ENCODE peak calls at places on chromosomes 16 and 17, in ten cellular contexts. U is lower leg skin, J is B cell, M is lung, P is HL-60, G is PC-9, S is OCI-LY7, F is endothelial cell, N is heart right ventricle, A is DND-41. L is an unnamed sample.

GRCh38 chr17:51546114-51546513 is 285.8 kb downstream of the UTP18 start:
- DNase-seq in G (no peak), F (no peak), J (no peak), M (no peak), S (no peak), U (no peak), N (no peak), P (no peak), A (no peak), L (no peak)

GRCh38 chr16:67760831-67761230 is 41.7 kb upstream of the GFOD2 start:
- DNase-seq in P (no peak), A (no peak), S (no peak), M (no peak), U (no peak), G (no peak), F (no peak), N (no peak), J (no peak), L (no peak)

GRCh38 chr17:42403150-42403549 is 14.9 kb upstream of the STAT3 start:
- DNase-seq in F (no peak), P (peak), A (peak), M (no peak), J (no peak), N (no peak), U (no peak), G (no peak), S (peak), L (peak)

GRCh38 chr16:5633845-5634440 is 536.3 kb upstream of the EEF2KMT start:
- DNase-seq in M (no peak), J (no peak), U (no peak), S (peak), A (no peak), G (no peak), N (no peak), F (no peak), P (no peak), L (no peak)

GRCh38 chr17:17206149-17206912 is at the start of gene PLD6:
- DNase-seq in A (peak), F (no peak), S (no peak), G (peak), P (peak), J (peak), M (peak), U (peak), N (peak), L (no peak)

GRCh38 chr16:73527191-73527590 is 479.3 kb upstream of the ZFHX3 start:
- DNase-seq in P (no peak), U (no peak), A (no peak), N (no peak), J (no peak), M (no peak), S (no peak), F (no peak), G (no peak), L (no peak)

GRCh38 chr16:65667013-65667578 is 545.2 kb upstream of the CDH11 start:
- DNase-seq in N (no peak), G (no peak), J (no peak), M (no peak), S (peak), A (no peak), U (no peak), F (peak), P (no peak), L (no peak)

GRCh38 chr17:74134991-74135390 is 68.5 kb upstream of the RPL38 start:
- DNase-seq in F (no peak), G (no peak), A (no peak), S (no peak), M (no peak), J (no peak), U (no peak), N (no peak), P (no peak), L (no peak)

GRCh38 chr16:79862601-79863000 is 262.1 kb upstream of the MAF start:
- DNase-seq in S (no peak), P (no peak), M (no peak), F (no peak), G (no peak), N (no peak), U (no peak), A (no peak), J (no peak), L (no peak)

GRCh38 chr16:66480265-66481080 is 53.4 kb downstream of the BEAN1 start:
- DNase-seq in S (no peak), A (no peak), M (no peak), U (peak), F (no peak), P (no peak), N (peak), G (peak), J (no peak), L (no peak)

GRCh38 chr17:82108999-82109480 is 11.0 kb upstream of the FASN start:
- DNase-seq in N (no peak), M (no peak), J (no peak), A (no peak), U (no peak), P (no peak), S (no peak), F (no peak), G (no peak), L (no peak)

GRCh38 chr17:82108038-82108998 is 10.3 kb upstream of the FASN start:
- DNase-seq in A (no peak), F (no peak), G (no peak), P (no peak), S (no peak), J (no peak), N (no peak), M (no peak), U (no peak), L (peak)

GRCh38 chr17:82106697-82107305 is 8.8 kb upstream of the FASN start:
- DNase-seq in U (no peak), F (no peak), J (peak), P (no peak), G (no peak), S (no peak), M (no peak), N (no peak), A (no peak), L (peak)

GRCh38 chr17:82105882-82106696 is 8.1 kb upstream of the FASN start:
- DNase-seq in J (peak), P (peak), G (peak), M (peak), N (peak), U (peak), A (peak), S (peak), F (peak), L (peak)

GRCh38 chr17:82107341-82107860 is 9.4 kb upstream of the FASN start:
- DNase-seq in P (no peak), M (no peak), S (peak), J (no peak), N (no peak), F (no peak), A (no peak), G (no peak), U (no peak), L (peak)
- TF ChIP-seq CTCF in P (peak), M (no peak), S (peak), J (peak), N (peak), F (no peak), A (peak), G (no peak), U (no peak), L (no peak)

GRCh38 chr16:70758786-70759185 is 42.2 kb downstream of the VAC14 start:
- DNase-seq in U (no peak), P (no peak), N (no peak), S (no peak), J (no peak), A (no peak), M (no peak), G (no peak), F (no peak), L (no peak)

GRCh38 chr16:70761656-70762055 is 39.3 kb downstream of the VAC14 start:
- DNase-seq in M (no peak), F (no peak), G (no peak), J (no peak), N (no peak), U (no peak), S (no peak), A (no peak), P (no peak), L (no peak)

GRCh38 chr16:70757183-70757582 is 43.8 kb downstream of the VAC14 start:
- DNase-seq in A (no peak), G (no peak), U (no peak), M (no peak), J (no peak), S (no peak), P (no peak), F (no peak), N (no peak), L (no peak)

GRCh38 chr16:70760221-70760620 is 40.7 kb downstream of the VAC14 start:
- DNase-seq in F (no peak), N (no peak), P (no peak), S (no peak), A (no peak), G (no peak), J (no peak), M (no peak), U (no peak), L (no peak)

GRCh38 chr16:70759666-70760065 is 41.3 kb downstream of the VAC14 start:
- DNase-seq in U (no peak), P (no peak), M (no peak), N (no peak), S (no peak), A (no peak), G (no peak), J (no peak), F (no peak), L (no peak)
- TF ChIP-seq CTCF in U (no peak), P (no peak), M (no peak), N (no peak), S (no peak), A (no peak), G (no peak), J (no peak), F (no peak), L (no peak)

GRCh38 chr16:1983053-1983543 is 895 bp upstream of the GFER start:
- DNase-seq in J (no peak), G (no peak), A (no peak), P (no peak), U (no peak), F (no peak), S (no peak), M (no peak), N (no peak), L (no peak)
- TF ChIP-seq CTCF in J (no peak), G (no peak), A (no peak), P (no peak), U (no peak), F (no peak), S (no peak), M (no peak), N (no peak), L (no peak)

DNA sequence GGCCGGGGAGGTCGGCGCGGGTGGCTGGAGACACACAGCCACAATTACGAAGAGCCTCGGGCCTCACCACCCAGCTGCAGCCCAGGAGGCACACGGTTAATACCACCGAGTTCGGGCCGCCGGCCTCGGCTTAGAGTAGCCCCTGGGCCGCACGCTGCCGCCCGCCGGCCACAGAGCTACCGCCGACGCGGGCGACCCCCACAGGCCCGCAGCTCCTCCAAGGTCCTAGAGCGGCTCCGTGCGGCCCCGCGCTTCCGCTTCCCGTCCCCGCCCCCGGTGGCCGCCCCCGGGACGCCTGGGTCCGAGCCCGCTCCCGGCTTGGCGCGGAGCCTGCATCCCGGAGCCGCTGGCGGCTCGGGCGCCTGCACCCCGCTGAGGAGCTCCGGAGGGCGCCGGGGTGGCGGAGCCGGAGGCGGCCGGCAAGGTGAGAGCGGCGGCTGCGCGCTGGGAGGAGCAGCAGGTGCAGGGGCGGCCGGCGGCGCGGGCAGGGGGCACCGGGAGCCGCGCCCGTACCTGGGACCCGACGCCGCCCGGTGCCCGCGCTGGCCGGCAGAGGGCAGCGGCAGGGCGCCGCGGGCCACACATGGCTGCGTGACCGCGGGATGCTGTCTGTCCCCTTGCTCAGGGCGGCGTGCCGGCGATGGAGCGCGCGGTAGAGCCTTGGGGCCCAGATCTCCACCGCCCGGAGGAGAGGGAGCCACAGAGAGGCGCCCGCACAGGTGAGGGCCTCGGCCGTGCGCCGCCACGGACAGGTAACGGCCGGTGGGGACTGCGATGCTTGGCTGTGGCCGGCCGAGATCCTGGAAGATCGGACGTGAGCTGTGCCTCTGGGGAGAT is at the start of gene ZNF48:
- DNase-seq in N (peak), J (peak), U (peak), S (peak), G (peak), F (peak), M (peak), A (peak), P (peak), L (peak)
- TF ChIP-seq CTCF in N (no peak), J (peak), U (peak), S (peak), G (no peak), F (peak), M (peak), A (peak), P (no peak), L (peak)

DNA sequence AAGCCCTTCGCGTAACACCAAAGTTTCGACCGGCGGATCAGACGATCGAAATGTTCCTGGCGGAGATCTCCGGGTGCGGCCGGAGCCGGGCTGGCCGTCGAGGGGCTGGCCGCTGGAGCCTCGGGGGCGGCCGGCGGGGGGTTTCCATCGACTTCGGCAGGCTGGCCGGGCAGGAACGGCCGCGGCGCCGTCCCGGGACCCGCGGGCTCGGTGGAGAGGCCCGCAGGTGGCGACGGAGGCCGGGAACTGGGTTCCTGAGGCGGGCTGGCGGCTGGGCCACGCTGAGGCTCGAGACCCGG is 1.1 kb downstream of the EPOP start:
- DNase-seq in A (no peak), P (no peak), M (no peak), U (no peak), S (no peak), G (no peak), N (no peak), F (peak), J (no peak), L (peak)
- TF ChIP-seq CTCF in A (no peak), P (no peak), M (no peak), U (no peak), S (no peak), G (no peak), N (no peak), F (no peak), J (no peak), L (no peak)

L was measured in glutamatergic neuron.